ENCODE peak calls at places on chromosomes 5 and 9, in ten cellular contexts. L, Y, C, M, H, W, T, V, B and O are unnamed samples. For H3K4me1, the result is how much of the 10 kb centered on the place peaks cover.

GRCh38 chr5:4089087-4089486 is 493.5 kb downstream of the IRX1 start:
- DNase-seq in L (no peak), Y (no peak), C (no peak), M (no peak), H (no peak), W (no peak), T (no peak), V (no peak), B (no peak), O (no peak)

GRCh38 chr5:171450423-171451246 is 31.2 kb downstream of the FGF18 start:
- DNase-seq in L (peak), Y (peak), C (no peak), M (peak), H (peak), W (no peak), T (peak), V (no peak), B (no peak), O (no peak)

GRCh38 chr5:97231025-97231636 is 48.1 kb upstream of the RIOK2 start:
- DNase-seq in L (peak), Y (no peak), C (peak), M (no peak), H (peak), W (no peak), T (peak), V (peak), B (no peak), O (peak)

GRCh38 chr5:148939676-148940075 is 113.3 kb downstream of the ADRB2 start:
- DNase-seq in L (peak), Y (no peak), C (peak), M (no peak), H (no peak), W (no peak), T (no peak), V (no peak), B (no peak), O (no peak)

GRCh38 chr5:57779383-57780223 is 297.0 kb upstream of the ACTBL2 start:
- DNase-seq in L (peak), Y (peak), C (peak), M (no peak), H (peak), W (no peak), T (peak), V (no peak), B (no peak), O (peak)

GRCh38 chr5:127031147-127031862 is 947 bp upstream of the MARCHF3 start:
- DNase-seq in L (no peak), Y (no peak), C (no peak), M (peak), H (no peak), W (peak), T (no peak), V (no peak), B (no peak), O (peak)

GRCh38 chr5:12174734-12175133 is 270.5 kb upstream of the CTNND2 start:
- DNase-seq in L (no peak), Y (no peak), C (no peak), M (no peak), H (no peak), W (no peak), T (no peak), V (no peak), B (no peak), O (no peak)

GRCh38 chr9:89602978-89603628 is 1.7 kb upstream of the GADD45G start:
- DNase-seq in L (peak), Y (peak), C (peak), M (peak), H (peak), W (peak), T (peak), V (peak), B (peak), O (peak)

GRCh38 chr5:78360674-78361225 is 333 bp downstream of the SCAMP1 start:
- DNase-seq in L (no peak), Y (peak), C (no peak), M (peak), H (peak), W (peak), T (no peak), V (peak), B (peak), O (peak)

GRCh38 chr5:164188733-164189148 is 683.3 kb downstream of the MAT2B start:
- DNase-seq in L (no peak), Y (no peak), C (no peak), M (no peak), H (no peak), W (no peak), T (no peak), V (no peak), B (no peak), O (no peak)

GRCh38 chr9:81264516-81264915 is 424.8 kb downstream of the TLE1 start:
- DNase-seq in L (peak), Y (no peak), C (no peak), M (no peak), H (no peak), W (no peak), T (peak), V (no peak), B (no peak), O (no peak)

GRCh38 chr9:7613931-7614330 is 185.6 kb downstream of the DMAC1 start:
- DNase-seq in L (no peak), Y (no peak), C (no peak), M (no peak), H (no peak), W (no peak), T (no peak), V (peak), B (no peak), O (peak)

GRCh38 chr5:116035123-116035522 is 2.9 kb downstream of the ARL14EPL start:
- DNase-seq in L (no peak), Y (no peak), C (peak), M (no peak), H (no peak), W (no peak), T (no peak), V (no peak), B (no peak), O (no peak)

GRCh38 chr5:177495243-177496060 is 2.0 kb downstream of the PDLIM7 start:
- DNase-seq in L (peak), Y (peak), C (peak), M (peak), H (peak), W (no peak), T (peak), V (no peak), B (no peak), O (no peak)

GRCh38 chr5:177494356-177495195 is 2.8 kb downstream of the PDLIM7 start:
- DNase-seq in L (peak), Y (peak), C (peak), M (peak), H (peak), W (no peak), T (peak), V (no peak), B (no peak), O (no peak)

GRCh38 chr5:177497297-177498012 is at the start of gene PDLIM7:
- DNase-seq in L (peak), Y (peak), C (peak), M (peak), H (peak), W (peak), T (peak), V (peak), B (peak), O (peak)

GRCh38 chr5:177497011-177497296 is 450 bp downstream of the PDLIM7 start:
- DNase-seq in L (no peak), Y (no peak), C (no peak), M (no peak), H (no peak), W (no peak), T (no peak), V (no peak), B (no peak), O (no peak)

GRCh38 chr5:177496111-177497010 is 1.0 kb downstream of the PDLIM7 start:
- DNase-seq in L (peak), Y (peak), C (peak), M (peak), H (peak), W (no peak), T (peak), V (no peak), B (no peak), O (no peak)
- H3K4me1 ChIP-seq in L (under half), Y (half or more), C (under half), M (under half), H (under half), W (under half), T (under half), V (under half), B (half or more), O (under half)

GRCh38 chr5:80082731-80083114 is 47.6 kb downstream of the THBS4 start:
- DNase-seq in L (peak), Y (peak), C (peak), M (peak), H (peak), W (peak), T (peak), V (peak), B (peak), O (peak)
- H3K4me3 ChIP-seq in L (no peak), Y (peak), C (peak), M (peak), H (peak), W (peak), T (no peak), V (no peak), B (peak), O (peak)

GRCh38 chr5:59559847-59560246 is 333.7 kb downstream of the PDE4D start:
- DNase-seq in L (no peak), Y (no peak), C (no peak), M (no peak), H (no peak), W (no peak), T (no peak), V (no peak), B (no peak), O (no peak)
- H3K4me1 ChIP-seq in L (under half), Y (under half), C (under half), M (under half), H (under half), W (under half), T (under half), V (under half), B (under half), O (under half)

DNA sequence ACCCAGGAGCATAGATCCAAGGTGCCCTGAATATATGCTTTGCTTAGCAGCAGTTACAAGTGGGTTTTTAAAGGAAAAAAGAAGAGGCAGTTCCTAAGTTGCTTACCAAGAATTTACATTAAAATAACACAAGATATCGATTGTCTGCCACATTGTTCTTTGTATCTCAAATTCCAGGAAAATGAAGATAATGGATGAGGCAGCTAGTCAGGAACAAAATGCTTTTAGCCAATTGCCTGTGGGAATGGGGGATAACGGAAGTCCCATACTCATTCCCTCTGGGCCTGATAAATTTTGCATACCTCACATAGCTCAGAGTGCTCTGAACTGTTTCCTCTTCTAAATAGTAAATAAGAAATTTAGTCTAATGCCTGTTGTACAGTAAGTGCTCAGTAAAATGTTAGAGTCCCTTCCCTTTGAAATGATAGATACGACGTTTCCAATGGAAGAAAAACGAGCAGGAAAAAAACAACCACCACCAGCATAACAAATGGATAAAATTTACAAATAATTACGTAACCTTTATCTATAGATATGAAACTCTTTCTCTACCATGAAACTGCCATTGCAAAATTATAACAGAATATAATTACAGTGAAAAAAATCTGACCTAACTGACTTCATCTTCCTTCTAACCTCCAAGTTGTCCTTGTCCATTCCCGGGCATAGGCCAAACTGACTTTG is 35.5 kb upstream of the TENT2 start:
- DNase-seq in L (no peak), Y (no peak), C (no peak), M (no peak), H (no peak), W (no peak), T (peak), V (no peak), B (no peak), O (no peak)
- H3K4me3 ChIP-seq in L (no peak), Y (no peak), C (no peak), M (no peak), H (no peak), W (no peak), T (no peak), V (no peak), B (no peak), O (no peak)

DNA sequence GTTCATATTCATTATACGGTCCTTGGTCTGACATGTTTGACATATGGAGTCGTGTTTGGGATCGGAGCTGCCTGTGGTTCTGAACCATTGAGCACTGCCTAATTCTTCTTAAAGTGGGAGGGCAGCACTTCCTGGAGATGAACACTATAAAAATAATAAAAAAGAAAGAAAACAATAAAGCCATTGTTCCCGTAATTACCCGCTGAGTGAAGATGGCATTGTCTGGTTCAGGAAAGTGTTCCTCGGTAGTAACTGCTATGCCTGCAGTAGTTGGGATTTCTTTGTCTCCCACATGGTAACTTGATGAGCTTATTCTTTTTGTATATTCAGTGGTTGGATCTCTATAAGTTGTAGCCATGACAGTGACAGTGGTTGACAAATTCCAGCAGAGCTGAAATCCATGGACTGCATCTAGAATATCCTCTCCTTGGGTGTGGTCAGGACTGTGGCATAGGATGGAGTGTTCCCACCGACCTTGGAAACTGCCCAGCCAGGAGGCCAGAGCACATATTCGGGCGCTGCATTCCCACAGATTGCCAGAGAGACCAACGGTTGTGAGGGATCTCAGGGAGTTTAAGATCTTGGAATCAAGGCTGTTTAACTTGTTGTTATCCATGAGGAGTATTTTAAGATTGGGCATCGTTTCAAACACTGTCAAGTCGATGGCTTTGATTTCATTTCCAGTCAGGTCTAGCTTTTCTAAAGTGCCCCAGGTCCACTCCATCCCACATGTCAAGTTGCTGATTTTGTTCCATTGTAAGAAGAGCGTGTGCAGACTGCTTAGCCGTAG is 1.8 kb downstream of the LRRTM2 start:
- DNase-seq in L (no peak), Y (no peak), C (no peak), M (no peak), H (no peak), W (no peak), T (no peak), V (no peak), B (no peak), O (no peak)
- H3K4me1 ChIP-seq in L (under half), Y (half or more), C (under half), M (under half), H (under half), W (under half), T (under half), V (under half), B (half or more), O (under half)

GRCh38 chr9:75687359-75687953 is 203.0 kb upstream of the PCSK5 start:
- DNase-seq in L (no peak), Y (no peak), C (no peak), M (no peak), H (no peak), W (no peak), T (no peak), V (no peak), B (no peak), O (no peak)

GRCh38 chr9:75692309-75692708 is 198.2 kb upstream of the PCSK5 start:
- DNase-seq in L (no peak), Y (no peak), C (no peak), M (no peak), H (no peak), W (no peak), T (no peak), V (no peak), B (no peak), O (no peak)
- H3K4me3 ChIP-seq in L (no peak), Y (no peak), C (no peak), M (no peak), H (no peak), W (no peak), T (no peak), V (no peak), B (no peak), O (no peak)